ENCODE peak calls at places on chromosomes 2 and 18, in eight cellular contexts. F, H, L, E, R, K, O and S are unnamed samples.

GRCh38 chr2:191678437-191679110 is 638 bp downstream of the NABP1 start:
- DNase-seq in F (no peak), H (peak), L (peak), E (peak), R (no peak), K (no peak), O (peak), S (peak)

GRCh38 chr2:9207641-9208301 is 1.2 kb downstream of the ASAP2 start:
- DNase-seq in F (no peak), H (no peak), L (no peak), E (peak), R (no peak), K (no peak), O (peak), S (no peak)

GRCh38 chr18:13422541-13423147 is 204.1 kb downstream of the LDLRAD4 start:
- DNase-seq in F (no peak), H (no peak), L (no peak), E (no peak), R (no peak), K (no peak), O (no peak), S (no peak)

GRCh38 chr2:161613161-161613560 is 11.1 kb upstream of the SLC4A10 start:
- DNase-seq in F (no peak), H (no peak), L (no peak), E (no peak), R (no peak), K (no peak), O (no peak), S (no peak)

GRCh38 chr2:240226672-240227537 is 86.4 kb upstream of the OTOS start:
- DNase-seq in F (no peak), H (no peak), L (no peak), E (peak), R (no peak), K (no peak), O (no peak), S (no peak)

GRCh38 chr2:200905618-200906296 is 16.6 kb downstream of the NIF3L1 start:
- DNase-seq in F (peak), H (peak), L (no peak), E (peak), R (no peak), K (peak), O (peak), S (peak)

GRCh38 chr2:7363906-7364305 is 446.7 kb downstream of the RNF144A start:
- DNase-seq in F (no peak), H (no peak), L (no peak), E (no peak), R (no peak), K (no peak), O (no peak), S (no peak)

GRCh38 chr2:32798841-32799240 is 147.9 kb upstream of the LTBP1 start:
- DNase-seq in F (peak), H (no peak), L (no peak), E (no peak), R (no peak), K (no peak), O (no peak), S (no peak)

GRCh38 chr2:35614640-35615039 is 740.9 kb upstream of the CRIM1 start:
- DNase-seq in F (no peak), H (no peak), L (no peak), E (no peak), R (no peak), K (no peak), O (no peak), S (no peak)

GRCh38 chr2:231557571-231558217 is 27.4 kb upstream of the NMUR1 start:
- DNase-seq in F (peak), H (peak), L (peak), E (peak), R (peak), K (peak), O (peak), S (peak)

GRCh38 chr2:28096421-28096820 is 205.9 kb downstream of the BABAM2 start:
- DNase-seq in F (peak), H (no peak), L (no peak), E (no peak), R (no peak), K (no peak), O (no peak), S (no peak)